ENCODE peak calls at places on chromosomes 16 and 17, in five cellular contexts. One of them, this sample, is unnamed.

GRCh38 chr17:60354223-60354622 is 37.7 kb downstream of the USP32 start:
- DNase-seq in fibroblast of the aortic adventitia: peak
- DNase-seq in activated B cell treated with CpG ODN at 0.5 μM for 24 hours: no peak
- DNase-seq in body of pancreas: no peak
- DNase-seq in cardiac muscle cell: peak
- DNase-seq in this sample: no peak

GRCh38 chr16:12617401-12617819 is 186.3 kb downstream of the CPPED1 start:
- DNase-seq in body of pancreas: no peak
- DNase-seq in cardiac muscle cell: no peak
- DNase-seq in activated B cell treated with CpG ODN at 0.5 μM for 24 hours: no peak
- DNase-seq in fibroblast of the aortic adventitia: no peak
- DNase-seq in this sample: no peak

GRCh38 chr17:81683208-81683583 is 401 bp downstream of the ARL16 start:
- DNase-seq in activated B cell treated with CpG ODN at 0.5 μM for 24 hours: no peak
- DNase-seq in fibroblast of the aortic adventitia: no peak
- DNase-seq in cardiac muscle cell: no peak
- DNase-seq in body of pancreas: peak
- DNase-seq in this sample: no peak

GRCh38 chr17:4968916-4969550 is 1.4 kb upstream of the SPAG7 start:
- DNase-seq in activated B cell treated with CpG ODN at 0.5 μM for 24 hours: no peak
- DNase-seq in fibroblast of the aortic adventitia: peak
- DNase-seq in body of pancreas: no peak
- DNase-seq in cardiac muscle cell: peak
- DNase-seq in this sample: no peak

GRCh38 chr17:82199496-82199895 is 13.1 kb downstream of the CCDC57 start:
- DNase-seq in cardiac muscle cell: no peak
- DNase-seq in activated B cell treated with CpG ODN at 0.5 μM for 24 hours: no peak
- DNase-seq in body of pancreas: no peak
- DNase-seq in fibroblast of the aortic adventitia: no peak
- DNase-seq in this sample: no peak

GRCh38 chr17:72150632-72151460 is 30.0 kb downstream of the SOX9 start:
- DNase-seq in cardiac muscle cell: peak
- DNase-seq in body of pancreas: no peak
- DNase-seq in fibroblast of the aortic adventitia: no peak
- DNase-seq in activated B cell treated with CpG ODN at 0.5 μM for 24 hours: no peak
- DNase-seq in this sample: no peak

GRCh38 chr17:63151981-63152523 is 186.0 kb downstream of the TANC2 start:
- DNase-seq in body of pancreas: no peak
- DNase-seq in cardiac muscle cell: peak
- DNase-seq in fibroblast of the aortic adventitia: peak
- DNase-seq in activated B cell treated with CpG ODN at 0.5 μM for 24 hours: no peak
- DNase-seq in this sample: no peak

GRCh38 chr17:41634639-41635038 is 10.3 kb upstream of the KRT17 start:
- DNase-seq in fibroblast of the aortic adventitia: no peak
- DNase-seq in activated B cell treated with CpG ODN at 0.5 μM for 24 hours: no peak
- DNase-seq in cardiac muscle cell: no peak
- DNase-seq in body of pancreas: no peak
- DNase-seq in this sample: no peak

GRCh38 chr17:3222505-3222904 is 15.0 kb downstream of the OR1A1 start:
- DNase-seq in body of pancreas: no peak
- DNase-seq in activated B cell treated with CpG ODN at 0.5 μM for 24 hours: no peak
- DNase-seq in fibroblast of the aortic adventitia: no peak
- DNase-seq in cardiac muscle cell: no peak
- DNase-seq in this sample: no peak

GRCh38 chr17:59519132-59519531 is 46.3 kb upstream of the DHX40 start:
- DNase-seq in activated B cell treated with CpG ODN at 0.5 μM for 24 hours: no peak
- DNase-seq in body of pancreas: no peak
- DNase-seq in fibroblast of the aortic adventitia: no peak
- DNase-seq in cardiac muscle cell: no peak
- DNase-seq in this sample: no peak

GRCh38 chr17:72365857-72366415 is 245.1 kb downstream of the SOX9 start:
- DNase-seq in fibroblast of the aortic adventitia: peak
- DNase-seq in activated B cell treated with CpG ODN at 0.5 μM for 24 hours: no peak
- DNase-seq in body of pancreas: no peak
- DNase-seq in cardiac muscle cell: peak
- DNase-seq in this sample: no peak

GRCh38 chr17:35079547-35079946 is 16.0 kb upstream of the RFFL start:
- DNase-seq in body of pancreas: no peak
- DNase-seq in cardiac muscle cell: no peak
- DNase-seq in fibroblast of the aortic adventitia: peak
- DNase-seq in activated B cell treated with CpG ODN at 0.5 μM for 24 hours: no peak
- DNase-seq in this sample: no peak

GRCh38 chr16:76650579-76650978 is 373.4 kb downstream of the CNTNAP4 start:
- DNase-seq in fibroblast of the aortic adventitia: no peak
- DNase-seq in body of pancreas: no peak
- DNase-seq in activated B cell treated with CpG ODN at 0.5 μM for 24 hours: no peak
- DNase-seq in cardiac muscle cell: no peak
- DNase-seq in this sample: no peak

GRCh38 chr16:81106826-81107503 is 10.8 kb upstream of the GCSH start:
- DNase-seq in cardiac muscle cell: peak
- DNase-seq in body of pancreas: no peak
- DNase-seq in activated B cell treated with CpG ODN at 0.5 μM for 24 hours: no peak
- DNase-seq in fibroblast of the aortic adventitia: no peak
- DNase-seq in this sample: no peak

GRCh38 chr17:70521821-70522256 is 352.5 kb downstream of the KCNJ2 start:
- DNase-seq in body of pancreas: peak
- DNase-seq in fibroblast of the aortic adventitia: peak
- DNase-seq in activated B cell treated with CpG ODN at 0.5 μM for 24 hours: no peak
- DNase-seq in cardiac muscle cell: peak
- DNase-seq in this sample: no peak

GRCh38 chr17:62787358-62787757 is 20.8 kb downstream of the MARCHF10 start:
- DNase-seq in activated B cell treated with CpG ODN at 0.5 μM for 24 hours: no peak
- DNase-seq in fibroblast of the aortic adventitia: no peak
- DNase-seq in cardiac muscle cell: no peak
- DNase-seq in body of pancreas: no peak
- DNase-seq in this sample: no peak

GRCh38 chr16:84329849-84330684 is 35.4 kb downstream of the WFDC1 start:
- DNase-seq in fibroblast of the aortic adventitia: no peak
- DNase-seq in body of pancreas: no peak
- DNase-seq in cardiac muscle cell: no peak
- DNase-seq in activated B cell treated with CpG ODN at 0.5 μM for 24 hours: no peak
- DNase-seq in this sample: no peak

GRCh38 chr17:49230636-49231562 is at the start of gene PHOSPHO1:
- DNase-seq in cardiac muscle cell: peak
- DNase-seq in body of pancreas: peak
- DNase-seq in fibroblast of the aortic adventitia: peak
- DNase-seq in activated B cell treated with CpG ODN at 0.5 μM for 24 hours: peak
- DNase-seq in this sample: peak

GRCh38 chr16:75099738-75100615 is 16.6 kb downstream of the LDHD start:
- DNase-seq in body of pancreas: no peak
- DNase-seq in cardiac muscle cell: no peak
- DNase-seq in activated B cell treated with CpG ODN at 0.5 μM for 24 hours: no peak
- DNase-seq in fibroblast of the aortic adventitia: no peak
- DNase-seq in this sample: no peak

GRCh38 chr16:48613061-48613957 is 3.3 kb upstream of the N4BP1 start:
- DNase-seq in fibroblast of the aortic adventitia: peak
- DNase-seq in activated B cell treated with CpG ODN at 0.5 μM for 24 hours: no peak
- DNase-seq in cardiac muscle cell: peak
- DNase-seq in body of pancreas: no peak
- DNase-seq in this sample: no peak

GRCh38 chr17:53032861-53033271 is 789.9 kb upstream of the KIF2B start:
- DNase-seq in cardiac muscle cell: peak
- DNase-seq in body of pancreas: peak
- DNase-seq in activated B cell treated with CpG ODN at 0.5 μM for 24 hours: no peak
- DNase-seq in fibroblast of the aortic adventitia: no peak
- DNase-seq in this sample: peak

GRCh38 chr16:55113195-55113594 is 182.5 kb downstream of the IRX5 start:
- DNase-seq in fibroblast of the aortic adventitia: no peak
- DNase-seq in activated B cell treated with CpG ODN at 0.5 μM for 24 hours: no peak
- DNase-seq in body of pancreas: no peak
- DNase-seq in cardiac muscle cell: no peak
- DNase-seq in this sample: no peak

GRCh38 chr17:56125830-56126819 is 27.1 kb upstream of the ANKFN1 start:
- DNase-seq in fibroblast of the aortic adventitia: peak
- DNase-seq in activated B cell treated with CpG ODN at 0.5 μM for 24 hours: no peak
- DNase-seq in cardiac muscle cell: peak
- DNase-seq in body of pancreas: peak
- DNase-seq in this sample: peak

GRCh38 chr17:17181666-17182600 is 24.2 kb downstream of the PLD6 start:
- DNase-seq in fibroblast of the aortic adventitia: no peak
- DNase-seq in activated B cell treated with CpG ODN at 0.5 μM for 24 hours: no peak
- DNase-seq in cardiac muscle cell: no peak
- DNase-seq in body of pancreas: no peak
- DNase-seq in this sample: no peak

GRCh38 chr16:1552129-1552528 is 18.7 kb downstream of the TMEM204 start:
- DNase-seq in fibroblast of the aortic adventitia: no peak
- DNase-seq in cardiac muscle cell: no peak
- DNase-seq in body of pancreas: no peak
- DNase-seq in activated B cell treated with CpG ODN at 0.5 μM for 24 hours: no peak
- DNase-seq in this sample: no peak

GRCh38 chr17:76515291-76515949 is 14.2 kb upstream of the RHBDF2 start:
- DNase-seq in activated B cell treated with CpG ODN at 0.5 μM for 24 hours: peak
- DNase-seq in cardiac muscle cell: peak
- DNase-seq in fibroblast of the aortic adventitia: peak
- DNase-seq in body of pancreas: peak
- DNase-seq in this sample: no peak

GRCh38 chr16:73878616-73879015 is 418.0 kb upstream of the PSMD7 start:
- DNase-seq in fibroblast of the aortic adventitia: peak
- DNase-seq in activated B cell treated with CpG ODN at 0.5 μM for 24 hours: no peak
- DNase-seq in cardiac muscle cell: peak
- DNase-seq in body of pancreas: no peak
- DNase-seq in this sample: no peak

GRCh38 chr16:77788196-77789084 is at the start of gene VAT1L:
- DNase-seq in cardiac muscle cell: peak
- DNase-seq in fibroblast of the aortic adventitia: peak
- DNase-seq in body of pancreas: peak
- DNase-seq in activated B cell treated with CpG ODN at 0.5 μM for 24 hours: no peak
- DNase-seq in this sample: peak

GRCh38 chr16:30535777-30536190 is 1.1 kb upstream of the ZNF747 start:
- DNase-seq in activated B cell treated with CpG ODN at 0.5 μM for 24 hours: peak
- DNase-seq in fibroblast of the aortic adventitia: peak
- DNase-seq in cardiac muscle cell: peak
- DNase-seq in body of pancreas: peak
- DNase-seq in this sample: peak

GRCh38 chr16:3780570-3780969 is 63.2 kb upstream of the TRAP1 start:
- DNase-seq in cardiac muscle cell: no peak
- DNase-seq in fibroblast of the aortic adventitia: peak
- DNase-seq in activated B cell treated with CpG ODN at 0.5 μM for 24 hours: no peak
- DNase-seq in body of pancreas: no peak
- DNase-seq in this sample: no peak

GRCh38 chr16:89201467-89202377 is 1.4 kb upstream of the SLC22A31 start:
- DNase-seq in cardiac muscle cell: peak
- DNase-seq in activated B cell treated with CpG ODN at 0.5 μM for 24 hours: peak
- DNase-seq in fibroblast of the aortic adventitia: peak
- DNase-seq in body of pancreas: peak
- DNase-seq in this sample: peak

GRCh38 chr16:30010817-30011504 is at the start of gene DOC2A:
- DNase-seq in cardiac muscle cell: no peak
- DNase-seq in activated B cell treated with CpG ODN at 0.5 μM for 24 hours: no peak
- DNase-seq in fibroblast of the aortic adventitia: no peak
- DNase-seq in body of pancreas: no peak
- DNase-seq in this sample: peak

GRCh38 chr17:36152639-36153120 is 23.8 kb downstream of the TBC1D3B start:
- DNase-seq in body of pancreas: no peak
- DNase-seq in cardiac muscle cell: peak
- DNase-seq in fibroblast of the aortic adventitia: peak
- DNase-seq in activated B cell treated with CpG ODN at 0.5 μM for 24 hours: no peak
- DNase-seq in this sample: no peak

GRCh38 chr17:64386412-64387144 is 4.1 kb downstream of the PECAM1 start:
- DNase-seq in cardiac muscle cell: peak
- DNase-seq in fibroblast of the aortic adventitia: peak
- DNase-seq in activated B cell treated with CpG ODN at 0.5 μM for 24 hours: no peak
- DNase-seq in body of pancreas: no peak
- DNase-seq in this sample: no peak

GRCh38 chr17:57692770-57693169 is 52.3 kb downstream of the CCDC182 start:
- DNase-seq in cardiac muscle cell: no peak
- DNase-seq in activated B cell treated with CpG ODN at 0.5 μM for 24 hours: no peak
- DNase-seq in body of pancreas: no peak
- DNase-seq in fibroblast of the aortic adventitia: no peak
- DNase-seq in this sample: no peak
- TF ChIP-seq CTCF in cardiac muscle cell: no peak
- TF ChIP-seq CTCF in activated B cell treated with CpG ODN at 0.5 μM for 24 hours: no peak
- TF ChIP-seq CTCF in body of pancreas: no peak
- TF ChIP-seq CTCF in fibroblast of the aortic adventitia: no peak
- TF ChIP-seq CTCF in this sample: no peak

DNA sequence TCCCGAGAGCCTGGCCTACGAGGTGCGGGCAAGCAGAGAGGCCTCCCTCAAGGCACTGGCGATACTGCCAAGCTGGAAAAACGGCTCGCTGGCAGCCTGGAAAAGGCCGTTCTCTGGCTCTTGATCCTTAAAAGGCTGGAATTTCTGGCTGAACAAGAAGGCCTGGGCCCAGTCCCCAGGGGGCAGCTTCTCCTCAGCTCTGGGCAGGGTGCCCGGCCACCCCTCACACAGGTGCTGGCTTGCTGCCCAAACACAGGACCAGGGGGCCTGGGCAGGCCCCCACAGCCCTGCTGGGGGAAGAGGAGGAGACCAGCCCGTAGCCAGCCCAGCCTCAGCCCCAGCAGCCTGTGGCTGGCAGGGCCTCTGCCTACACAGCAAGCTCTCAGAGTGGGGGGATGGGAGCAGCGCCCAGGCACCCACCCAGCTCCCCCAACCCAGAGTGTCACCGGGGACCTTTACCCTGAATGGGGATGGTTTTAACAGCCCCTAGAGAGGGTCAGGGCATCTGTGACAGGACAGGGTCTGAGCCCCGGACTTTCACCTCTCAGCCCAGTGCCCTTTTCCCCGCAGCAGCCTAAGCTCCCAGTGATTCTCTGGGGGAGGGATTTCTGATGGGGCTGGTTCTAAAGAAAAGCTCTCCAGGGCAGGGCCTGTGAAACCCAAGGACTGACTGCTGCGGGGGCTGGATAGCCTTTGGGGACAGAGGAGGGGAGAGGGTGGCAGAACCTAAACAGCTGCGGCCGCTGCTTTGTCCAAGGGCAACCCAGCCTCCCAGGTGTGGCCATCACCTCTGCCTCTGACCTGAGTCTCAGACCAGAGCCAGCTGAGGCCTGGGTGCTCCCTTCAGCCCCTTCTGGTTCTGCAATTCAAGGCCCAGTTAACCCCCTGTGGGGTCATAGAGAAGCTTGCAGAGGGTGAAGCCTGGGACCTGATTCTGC is 38.6 kb upstream of the TOB1 start:
- DNase-seq in cardiac muscle cell: peak
- DNase-seq in fibroblast of the aortic adventitia: peak
- DNase-seq in body of pancreas: peak
- DNase-seq in activated B cell treated with CpG ODN at 0.5 μM for 24 hours: no peak
- DNase-seq in this sample: no peak
- TF ChIP-seq CTCF in cardiac muscle cell: no peak
- TF ChIP-seq CTCF in fibroblast of the aortic adventitia: no peak
- TF ChIP-seq CTCF in body of pancreas: peak
- TF ChIP-seq CTCF in activated B cell treated with CpG ODN at 0.5 μM for 24 hours: no peak
- TF ChIP-seq CTCF in this sample: no peak

GRCh38 chr17:1562178-1562643 is 381 bp downstream of the PITPNA start:
- DNase-seq in fibroblast of the aortic adventitia: no peak
- DNase-seq in body of pancreas: no peak
- DNase-seq in activated B cell treated with CpG ODN at 0.5 μM for 24 hours: no peak
- DNase-seq in cardiac muscle cell: peak
- DNase-seq in this sample: peak
- TF ChIP-seq CTCF in fibroblast of the aortic adventitia: no peak
- TF ChIP-seq CTCF in body of pancreas: no peak
- TF ChIP-seq CTCF in activated B cell treated with CpG ODN at 0.5 μM for 24 hours: no peak
- TF ChIP-seq CTCF in cardiac muscle cell: no peak
- TF ChIP-seq CTCF in this sample: no peak

GRCh38 chr16:28202147-28202746 is 9.5 kb downstream of the XPO6 start:
- DNase-seq in activated B cell treated with CpG ODN at 0.5 μM for 24 hours: no peak
- DNase-seq in fibroblast of the aortic adventitia: no peak
- DNase-seq in body of pancreas: no peak
- DNase-seq in cardiac muscle cell: no peak
- DNase-seq in this sample: no peak
- TF ChIP-seq CTCF in activated B cell treated with CpG ODN at 0.5 μM for 24 hours: no peak
- TF ChIP-seq CTCF in fibroblast of the aortic adventitia: no peak
- TF ChIP-seq CTCF in body of pancreas: no peak
- TF ChIP-seq CTCF in cardiac muscle cell: no peak
- TF ChIP-seq CTCF in this sample: no peak